ENCODE peak calls at places on chromosome 16, in four cellular contexts. I, W, H and K are unnamed samples.

GRCh38 chr16:83137326-83137770 is 510.6 kb downstream of the CDH13 start:
- DNase-seq in H (peak; percentile 5), I (no peak), W (peak; percentile 38), K (peak; percentile 49)

GRCh38 chr16:67551972-67552371 is 10.4 kb upstream of the CTCF start:
- DNase-seq in W (no peak), I (no peak), H (no peak), K (no peak)

GRCh38 chr16:67248401-67249177 is at the start of gene SLC9A5:
- DNase-seq in I (peak; percentile 48), W (no peak), H (no peak), K (no peak)

GRCh38 chr16:50280932-50281331 is 14.6 kb downstream of the ADCY7 start:
- DNase-seq in H (no peak), I (peak; percentile 42), W (no peak), K (no peak)

GRCh38 chr16:6193718-6194117 is 1096.1 kb upstream of the EEF2KMT start:
- DNase-seq in W (no peak), H (no peak), I (no peak), K (no peak)

GRCh38 chr16:21610006-21610544 is 10.7 kb downstream of the METTL9 start:
- DNase-seq in W (no peak), H (no peak), I (no peak), K (no peak)

GRCh38 chr16:50653633-50654524 is 27.2 kb downstream of the SNX20 start:
- DNase-seq in W (no peak), H (no peak), I (no peak), K (no peak)

GRCh38 chr16:19316846-19317245 is 31.3 kb downstream of the CLEC19A start:
- DNase-seq in W (no peak), I (no peak), H (no peak), K (no peak)

GRCh38 chr16:24689128-24689527 is 40.3 kb upstream of the TNRC6A start:
- DNase-seq in I (peak; percentile 36), H (peak; percentile 85), W (peak; percentile 58), K (no peak)

GRCh38 chr16:4321286-4322120 is 5.6 kb downstream of the GLIS2 start:
- DNase-seq in H (no peak), W (no peak), I (no peak), K (no peak)

GRCh38 chr16:88867561-88868246 is 1.2 kb upstream of the PABPN1L start:
- DNase-seq in W (no peak), I (no peak), H (no peak), K (no peak)

GRCh38 chr16:49277386-49277742 is 4.3 kb downstream of the CBLN1 start:
- DNase-seq in W (no peak), H (no peak), I (no peak), K (no peak)
- TF ChIP-seq POLR2A in W (no peak), H (no peak), I (no peak), K (no peak)

GRCh38 chr16:12459993-12460392 is 343.7 kb downstream of the CPPED1 start:
- DNase-seq in H (no peak), I (no peak), W (no peak), K (no peak)

GRCh38 chr16:12459401-12459791 is 344.3 kb downstream of the CPPED1 start:
- DNase-seq in I (no peak), H (no peak), W (peak; percentile 30), K (no peak)

GRCh38 chr16:12461201-12461600 is 342.5 kb downstream of the CPPED1 start:
- DNase-seq in W (no peak), H (no peak), I (no peak), K (no peak)

GRCh38 chr16:12458051-12458450 is 345.6 kb downstream of the CPPED1 start:
- DNase-seq in I (no peak), W (no peak), H (no peak), K (no peak)

GRCh38 chr16:12458591-12459400 is 344.9 kb downstream of the CPPED1 start:
- DNase-seq in W (no peak), I (no peak), H (no peak), K (no peak)
- TF ChIP-seq POLR2A in W (no peak), I (no peak), H (no peak), K (no peak)

GRCh38 chr16:56931769-56932587 is at the start of gene HERPUD1:
- DNase-seq in H (peak; percentile 97), W (peak; percentile 99), I (peak; percentile 97), K (peak; percentile 98)

GRCh38 chr16:56933828-56934598 is 2.1 kb downstream of the HERPUD1 start:
- DNase-seq in I (no peak), H (no peak), W (no peak), K (no peak)

GRCh38 chr16:56931253-56931768 is 631 bp upstream of the HERPUD1 start:
- DNase-seq in I (peak; percentile 42), H (no peak), W (no peak), K (no peak)

GRCh38 chr16:56933266-56933619 is 1.3 kb downstream of the HERPUD1 start:
- DNase-seq in W (no peak), I (peak; percentile 43), H (no peak), K (no peak)

GRCh38 chr16:56932588-56933265 is 785 bp downstream of the HERPUD1 start:
- DNase-seq in I (peak; percentile 79), W (peak; percentile 88), H (peak; percentile 81), K (peak; percentile 48)
- TF ChIP-seq POLR2A in I (no peak), W (no peak), H (no peak), K (peak; percentile 15)

GRCh38 chr16:2042666-2043295 is 4.9 kb downstream of the NTHL1 start:
- DNase-seq in W (no peak), H (peak; percentile 44), I (no peak), K (no peak)
- TF ChIP-seq POLR2A in W (no peak), H (no peak), I (no peak), K (no peak)

GRCh38 chr16:85665929-85666328 is 22.8 kb downstream of the GINS2 start:
- DNase-seq in H (no peak), I (no peak), W (no peak), K (no peak)

GRCh38 chr16:85665373-85665740 is 23.4 kb downstream of the GINS2 start:
- DNase-seq in H (no peak), W (no peak), I (no peak), K (no peak)

GRCh38 chr16:85668676-85669424 is 19.9 kb downstream of the GINS2 start:
- DNase-seq in W (no peak), H (no peak), I (no peak), K (no peak)

GRCh38 chr16:85667261-85667660 is 21.5 kb downstream of the GINS2 start:
- DNase-seq in I (no peak), H (no peak), W (no peak), K (no peak)

DNA sequence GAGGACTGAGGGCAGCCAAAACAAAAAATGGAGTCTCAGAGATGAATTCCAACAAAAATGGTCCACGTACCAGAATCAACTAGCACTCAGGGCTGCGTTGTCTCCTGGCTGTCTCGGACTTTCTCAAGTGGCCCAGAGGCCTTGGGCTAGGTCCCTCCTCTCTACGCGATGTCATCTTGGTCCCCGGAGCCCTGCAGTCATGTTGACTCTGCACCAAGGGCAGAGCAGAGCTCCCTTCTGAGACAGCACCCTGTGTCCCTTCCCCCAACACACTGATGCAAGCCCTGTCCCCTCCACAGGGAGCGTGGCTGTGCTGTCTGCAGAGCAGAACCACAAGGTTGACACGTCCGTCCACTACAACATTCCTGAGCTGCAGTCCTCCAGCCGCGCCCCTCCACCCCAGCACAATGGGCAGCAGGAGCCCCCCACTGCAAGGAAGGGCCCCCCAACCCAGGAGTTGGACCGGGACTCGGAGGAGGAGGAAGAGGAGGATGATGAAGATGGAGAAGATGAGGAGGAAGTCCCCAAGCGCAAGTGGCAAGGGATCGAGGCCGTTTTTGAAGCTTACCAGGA is 20.8 kb downstream of the GINS2 start:
- DNase-seq in W (no peak), H (no peak), I (no peak), K (no peak)
- TF ChIP-seq POLR2A in W (no peak), H (no peak), I (no peak), K (no peak)

GRCh38 chr16:87505834-87506233 is 13.0 kb upstream of the ZCCHC14 start:
- DNase-seq in H (no peak), W (no peak), I (no peak), K (no peak)
- TF ChIP-seq POLR2A in H (no peak), W (no peak), I (no peak), K (no peak)